ENCODE peak calls at places on chromosome 3, in six cellular contexts. U is CD4-positive, CD25-positive, alpha-beta regulatory T cell; Y is progenitor cell of endocrine pancreas; D is activated CD4-positive, alpha-beta T cell treated with anti-CD3 and anti-CD28 coated beads for 4 hours; G is HuH-7; Q is AG04450. H is an unnamed sample.
A peak's percentile ranks its signal among the peaks of the same experiment; 100 is the strongest.

GRCh38 chr3:98199020-98199419 is 32.5 kb downstream of the OR5H15 start:
- DNase-seq in Q (no peak), G (no peak), Y (no peak), U (no peak), D (no peak), H (no peak)

GRCh38 chr3:23263796-23264195 is 60.7 kb downstream of the UBE2E2 start:
- DNase-seq in U (no peak), Q (no peak), G (no peak), Y (no peak), D (no peak), H (no peak)

GRCh38 chr3:49654955-49655556 is 19.1 kb upstream of the APEH start:
- DNase-seq in G (no peak), Y (no peak), Q (no peak), D (no peak), U (no peak), H (no peak)

GRCh38 chr3:194312743-194313281 is 38.3 kb downstream of the CPN2 start:
- DNase-seq in Y (no peak), G (no peak), U (no peak), D (no peak), Q (no peak), H (no peak)

GRCh38 chr3:149120051-149120972 is 9.1 kb upstream of the HPS3 start:
- DNase-seq in Y (no peak), Q (peak; percentile 33), G (peak; percentile 35), D (peak; percentile 29), U (no peak), H (peak; percentile 23)

GRCh38 chr3:22952860-22953259 is 250.3 kb upstream of the UBE2E2 start:
- DNase-seq in G (no peak), U (no peak), D (no peak), Q (no peak), Y (no peak), H (no peak)

GRCh38 chr3:74041068-74041675 is 416.4 kb upstream of the PDZRN3 start:
- DNase-seq in U (no peak), Y (no peak), G (no peak), Q (no peak), D (no peak), H (no peak)

GRCh38 chr3:115790759-115791158 is 167.4 kb downstream of the GAP43 start:
- DNase-seq in Y (no peak), D (peak; percentile 64), G (peak; percentile 69), Q (peak; percentile 83), U (no peak), H (peak; percentile 9)

GRCh38 chr3:128313181-128313725 is 153.4 kb downstream of the DNAJB8 start:
- DNase-seq in Q (no peak), U (no peak), D (no peak), G (no peak), Y (no peak), H (no peak)

GRCh38 chr3:127472506-127472905 is 118.0 kb downstream of the TPRA1 start:
- DNase-seq in Q (no peak), Y (no peak), D (no peak), G (no peak), U (no peak), H (no peak)

GRCh38 chr3:34780973-34781372 is 858.4 kb upstream of the ARPP21 start:
- DNase-seq in U (no peak), Q (no peak), D (no peak), G (no peak), Y (no peak), H (no peak)

GRCh38 chr3:141462176-141462859 is 24.5 kb upstream of the RASA2 start:
- DNase-seq in D (no peak), Q (no peak), G (no peak), U (no peak), Y (no peak), H (no peak)

GRCh38 chr3:98746882-98747281 is 16.3 kb upstream of the ST3GAL6 start:
- DNase-seq in G (no peak), U (no peak), Y (no peak), Q (no peak), D (no peak), H (no peak)

GRCh38 chr3:8938021-8938420 is 25.3 kb downstream of the RAD18 start:
- DNase-seq in D (no peak), U (no peak), Y (no peak), Q (no peak), G (peak; percentile 23), H (no peak)

GRCh38 chr3:46538803-46539442 is 27.2 kb downstream of the LRRC2 start:
- DNase-seq in Y (no peak), U (peak; percentile 66), D (peak; percentile 74), G (no peak), Q (no peak), H (peak; percentile 35)

GRCh38 chr3:29475854-29476253 is 195.0 kb downstream of the RBMS3 start:
- DNase-seq in U (no peak), Y (no peak), Q (no peak), D (no peak), G (no peak), H (no peak)

GRCh38 chr3:26799679-26800317 is 177.2 kb downstream of the LRRC3B start:
- DNase-seq in U (no peak), Q (no peak), Y (no peak), G (no peak), D (no peak), H (no peak)

GRCh38 chr3:50610181-50610971 is 1.2 kb downstream of the CISH start:
- DNase-seq in D (peak; percentile 52), Y (no peak), Q (no peak), U (no peak), G (no peak), H (no peak)

GRCh38 chr3:17810759-17811158 is 68.3 kb upstream of the TBC1D5 start:
- DNase-seq in U (no peak), D (no peak), G (peak; percentile 75), Y (no peak), Q (no peak), H (no peak)

GRCh38 chr3:134083008-134083407 is 53.3 kb upstream of the SLCO2A1 start:
- DNase-seq in G (no peak), Y (no peak), Q (no peak), U (no peak), D (no peak), H (no peak)

GRCh38 chr3:159771865-159772611 is 216.6 kb upstream of the IL12A start:
- DNase-seq in G (no peak), Q (no peak), Y (no peak), U (no peak), D (no peak), H (no peak)

GRCh38 chr3:64234571-64234970 is 9.3 kb upstream of the PRICKLE2 start:
- DNase-seq in D (no peak), U (no peak), Y (no peak), Q (no peak), G (no peak), H (no peak)

GRCh38 chr3:132183811-132184210 is 133.4 kb upstream of the ACP3 start:
- DNase-seq in G (no peak), D (no peak), Y (no peak), U (no peak), Q (no peak), H (no peak)

GRCh38 chr3:23455084-23455483 is 252.0 kb downstream of the UBE2E2 start:
- DNase-seq in Y (no peak), G (no peak), Q (peak; percentile 46), U (no peak), D (no peak), H (no peak)

GRCh38 chr3:13378155-13378554 is 42.0 kb downstream of the NUP210 start:
- DNase-seq in Q (no peak), U (no peak), D (no peak), G (no peak), Y (no peak), H (no peak)

GRCh38 chr3:139555249-139555648 is 15.7 kb upstream of the RBP1 start:
- DNase-seq in Q (no peak), Y (no peak), G (no peak), D (no peak), U (no peak), H (no peak)

H was measured in GM19239.